ENCODE peak calls at places on chromosomes 4 and X, in four cellular contexts. X is CD8-positive, alpha-beta memory T cell; G is breast epithelium; S is cerebellum. P is an unnamed sample.

GRCh38 chrX:130878350-130879341 is 24.4 kb downstream of the ENOX2 start:
- DNase-seq in G (peak; percentile 44), X (no peak), S (peak; percentile 12), P (no peak)

GRCh38 chrX:12997898-12998687 is 23.2 kb downstream of the TMSB4X start:
- DNase-seq in G (no peak), S (no peak), X (no peak), P (no peak)

GRCh38 chr4:185885604-185886003 is 73.6 kb upstream of the SORBS2 start:
- DNase-seq in G (no peak), S (no peak), X (no peak), P (no peak)

GRCh38 chr4:147599764-147600163 is 17.4 kb upstream of the TMEM184C start:
- DNase-seq in G (no peak), S (no peak), X (no peak), P (no peak)

GRCh38 chr4:174828845-174829701 is at the start of gene GLRA3:
- DNase-seq in G (peak; percentile 77), X (no peak), S (peak; percentile 1), P (no peak)

GRCh38 chr4:145340071-145340695 is 141.5 kb upstream of the SMAD1 start:
- DNase-seq in X (no peak), S (no peak), G (no peak), P (no peak)

GRCh38 chr4:169327951-169328350 is 57.2 kb upstream of the SH3RF1 start:
- DNase-seq in G (no peak), X (no peak), S (no peak), P (no peak)

GRCh38 chrX:41695464-41695863 is 6.7 kb downstream of the GPR34 start:
- DNase-seq in X (peak; percentile 53), G (no peak), S (no peak), P (no peak)

GRCh38 chr4:13988347-13989265 is 361.1 kb upstream of the BOD1L1 start:
- DNase-seq in G (no peak), X (no peak), S (peak; percentile 13), P (peak; percentile 83)

GRCh38 chr4:158809611-158810486 is 41.0 kb downstream of the FNIP2 start:
- DNase-seq in S (no peak), X (peak; percentile 8), G (no peak), P (no peak)

GRCh38 chr4:2402053-2402452 is 16.4 kb downstream of the ZFYVE28 start:
- DNase-seq in G (peak; percentile 69), X (no peak), S (peak; percentile 68), P (no peak)

P was measured in ascending aorta.